ENCODE peak calls at places on chromosomes 4 and X, in eight cellular contexts. One of them, this sample, is unnamed.

GRCh38 chr4:3834921-3835521 is 68.8 kb downstream of the ADRA2C start:
- DNase-seq in smooth muscle cell of the brain vasculature: no peak
- DNase-seq in amygdala: no peak
- DNase-seq in progenitor cell of endocrine pancreas: no peak
- DNase-seq in activated CD4-positive, alpha-beta T cell treated with anti-CD3 and anti-CD28 coated beads for 1 hour: no peak
- DNase-seq in adrenal gland: no peak
- DNase-seq in cardiac septum: no peak
- DNase-seq in activated naive CD4-positive, alpha-beta T cell: no peak
- DNase-seq in this sample: no peak

GRCh38 chr4:150862829-150863228 is 152.3 kb downstream of the LRBA start:
- DNase-seq in progenitor cell of endocrine pancreas: no peak
- DNase-seq in activated naive CD4-positive, alpha-beta T cell: no peak
- DNase-seq in cardiac septum: no peak
- DNase-seq in amygdala: no peak
- DNase-seq in activated CD4-positive, alpha-beta T cell treated with anti-CD3 and anti-CD28 coated beads for 1 hour: no peak
- DNase-seq in smooth muscle cell of the brain vasculature: no peak
- DNase-seq in adrenal gland: no peak
- DNase-seq in this sample: no peak

GRCh38 chr4:3666263-3666662 is 99.9 kb upstream of the ADRA2C start:
- DNase-seq in progenitor cell of endocrine pancreas: no peak
- DNase-seq in smooth muscle cell of the brain vasculature: no peak
- DNase-seq in amygdala: no peak
- DNase-seq in activated naive CD4-positive, alpha-beta T cell: no peak
- DNase-seq in activated CD4-positive, alpha-beta T cell treated with anti-CD3 and anti-CD28 coated beads for 1 hour: no peak
- DNase-seq in cardiac septum: no peak
- DNase-seq in adrenal gland: no peak
- DNase-seq in this sample: no peak

GRCh38 chr4:2402053-2402452 is 16.4 kb downstream of the ZFYVE28 start:
- DNase-seq in progenitor cell of endocrine pancreas: peak
- DNase-seq in activated naive CD4-positive, alpha-beta T cell: no peak
- DNase-seq in adrenal gland: peak
- DNase-seq in activated CD4-positive, alpha-beta T cell treated with anti-CD3 and anti-CD28 coated beads for 1 hour: no peak
- DNase-seq in cardiac septum: no peak
- DNase-seq in smooth muscle cell of the brain vasculature: no peak
- DNase-seq in amygdala: no peak
- DNase-seq in this sample: peak

GRCh38 chr4:15776871-15777648 is 1.1 kb upstream of the CD38 start:
- DNase-seq in amygdala: no peak
- DNase-seq in cardiac septum: no peak
- DNase-seq in progenitor cell of endocrine pancreas: no peak
- DNase-seq in adrenal gland: no peak
- DNase-seq in smooth muscle cell of the brain vasculature: no peak
- DNase-seq in activated naive CD4-positive, alpha-beta T cell: no peak
- DNase-seq in activated CD4-positive, alpha-beta T cell treated with anti-CD3 and anti-CD28 coated beads for 1 hour: no peak
- DNase-seq in this sample: no peak

GRCh38 chrX:149638860-149639259 is 7.3 kb upstream of the TMEM185A start:
- DNase-seq in cardiac septum: no peak
- DNase-seq in activated CD4-positive, alpha-beta T cell treated with anti-CD3 and anti-CD28 coated beads for 1 hour: no peak
- DNase-seq in amygdala: no peak
- DNase-seq in activated naive CD4-positive, alpha-beta T cell: no peak
- DNase-seq in adrenal gland: no peak
- DNase-seq in progenitor cell of endocrine pancreas: no peak
- DNase-seq in smooth muscle cell of the brain vasculature: no peak
- DNase-seq in this sample: no peak

GRCh38 chr4:123821861-123822260 is 425.3 kb downstream of the SPRY1 start:
- DNase-seq in adrenal gland: no peak
- DNase-seq in progenitor cell of endocrine pancreas: no peak
- DNase-seq in amygdala: no peak
- DNase-seq in cardiac septum: no peak
- DNase-seq in smooth muscle cell of the brain vasculature: no peak
- DNase-seq in activated naive CD4-positive, alpha-beta T cell: no peak
- DNase-seq in activated CD4-positive, alpha-beta T cell treated with anti-CD3 and anti-CD28 coated beads for 1 hour: no peak
- DNase-seq in this sample: no peak

GRCh38 chrX:54710920-54711319 is 87.1 kb downstream of the ITIH6 start:
- DNase-seq in smooth muscle cell of the brain vasculature: no peak
- DNase-seq in activated CD4-positive, alpha-beta T cell treated with anti-CD3 and anti-CD28 coated beads for 1 hour: no peak
- DNase-seq in adrenal gland: no peak
- DNase-seq in amygdala: no peak
- DNase-seq in progenitor cell of endocrine pancreas: no peak
- DNase-seq in activated naive CD4-positive, alpha-beta T cell: no peak
- DNase-seq in cardiac septum: no peak
- DNase-seq in this sample: no peak

GRCh38 chr4:78876568-78877320 is 62.5 kb downstream of the PAQR3 start:
- DNase-seq in activated naive CD4-positive, alpha-beta T cell: no peak
- DNase-seq in adrenal gland: no peak
- DNase-seq in smooth muscle cell of the brain vasculature: no peak
- DNase-seq in progenitor cell of endocrine pancreas: no peak
- DNase-seq in cardiac septum: no peak
- DNase-seq in amygdala: no peak
- DNase-seq in activated CD4-positive, alpha-beta T cell treated with anti-CD3 and anti-CD28 coated beads for 1 hour: no peak
- DNase-seq in this sample: no peak

GRCh38 chrX:119516157-119516702 is 48.0 kb downstream of the SLC25A5 start:
- DNase-seq in progenitor cell of endocrine pancreas: no peak
- DNase-seq in amygdala: no peak
- DNase-seq in smooth muscle cell of the brain vasculature: peak
- DNase-seq in cardiac septum: no peak
- DNase-seq in activated naive CD4-positive, alpha-beta T cell: no peak
- DNase-seq in adrenal gland: peak
- DNase-seq in activated CD4-positive, alpha-beta T cell treated with anti-CD3 and anti-CD28 coated beads for 1 hour: peak
- DNase-seq in this sample: peak

GRCh38 chr4:1767058-1767769 is 25.9 kb upstream of the FGFR3 start:
- DNase-seq in cardiac septum: no peak
- DNase-seq in smooth muscle cell of the brain vasculature: no peak
- DNase-seq in amygdala: no peak
- DNase-seq in adrenal gland: no peak
- DNase-seq in progenitor cell of endocrine pancreas: peak
- DNase-seq in activated naive CD4-positive, alpha-beta T cell: no peak
- DNase-seq in activated CD4-positive, alpha-beta T cell treated with anti-CD3 and anti-CD28 coated beads for 1 hour: no peak
- DNase-seq in this sample: peak

GRCh38 chrX:128862557-128862956 is 660.7 kb downstream of the SMARCA1 start:
- DNase-seq in amygdala: no peak
- DNase-seq in activated CD4-positive, alpha-beta T cell treated with anti-CD3 and anti-CD28 coated beads for 1 hour: no peak
- DNase-seq in adrenal gland: no peak
- DNase-seq in progenitor cell of endocrine pancreas: no peak
- DNase-seq in cardiac septum: no peak
- DNase-seq in smooth muscle cell of the brain vasculature: no peak
- DNase-seq in activated naive CD4-positive, alpha-beta T cell: no peak
- DNase-seq in this sample: no peak